ENCODE peak calls at places on chromosomes 1 and 21, in five cellular contexts. D is pancreas; E is globus pallidus; K is psoas muscle; S is stimulated activated CD8-positive, alpha-beta memory T cell treated with anti-CD3 and anti-CD28 coated beads, Interleukin-15, amount 100 ng/mL, for 4 hours. R is an unnamed sample.

GRCh38 chr1:12040457-12041051 is 21.3 kb downstream of the MIIP start:
- DNase-seq in D (no peak), E (no peak), K (no peak), S (no peak), R (no peak)

GRCh38 chr21:33801424-33802405 is 113.9 kb downstream of the ATP5PO start:
- DNase-seq in D (peak), E (no peak), K (peak), S (no peak), R (no peak)

GRCh38 chr1:243213045-243213787 is 41.9 kb downstream of the CEP170 start:
- DNase-seq in D (no peak), E (no peak), K (no peak), S (no peak), R (no peak)

GRCh38 chr1:30088594-30089556 is 634.5 kb downstream of the MATN1 start:
- DNase-seq in D (no peak), E (no peak), K (peak), S (no peak), R (no peak)

GRCh38 chr1:109784551-109785252 is 21.0 kb upstream of the EPS8L3 start:
- DNase-seq in D (no peak), E (no peak), K (peak), S (no peak), R (no peak)

GRCh38 chr1:89965203-89965900 is 29.6 kb upstream of the ZNF326 start:
- DNase-seq in D (no peak), E (no peak), K (no peak), S (no peak), R (no peak)

GRCh38 chr1:2987773-2988172 is 33.5 kb upstream of the ACTRT2 start:
- DNase-seq in D (no peak), E (peak), K (no peak), S (no peak), R (no peak)

GRCh38 chr1:21904725-21905520 is 32.2 kb downstream of the HSPG2 start:
- DNase-seq in D (peak), E (no peak), K (peak), S (no peak), R (no peak)

GRCh38 chr1:157209514-157209913 is 71.3 kb upstream of the ETV3 start:
- DNase-seq in D (no peak), E (no peak), K (no peak), S (no peak), R (no peak)

GRCh38 chr1:3387401-3387800 is 67.1 kb upstream of the ARHGEF16 start:
- DNase-seq in D (no peak), E (no peak), K (no peak), S (no peak), R (no peak)